ENCODE peak calls at places on chromosomes 12 and 14, in ten cellular contexts. S is stimulated activated CD8-positive, alpha-beta memory T cell treated with anti-CD3 and anti-CD28 coated beads, Interleukin-15, amount 100 ng/mL, for 1 hour; K is breast epithelium; Z is H7; A is COR-L47; E is NCI-H2107; H is epithelial cell of esophagus; G is tibial nerve; I is GDM1; J is uterus. U is an unnamed sample.

GRCh38 chr12:116091579-116091978 is 185.9 kb downstream of the MED13L start:
- DNase-seq in S (no peak), K (no peak), Z (no peak), A (no peak), E (no peak), H (no peak), G (no peak), I (no peak), J (no peak), U (no peak)

GRCh38 chr14:103845327-103845726 is 2.0 kb downstream of the PPP1R13B start:
- DNase-seq in S (no peak), K (no peak), Z (no peak), A (no peak), E (no peak), H (no peak), G (no peak), I (no peak), J (no peak), U (no peak)

GRCh38 chr14:36271939-36272907 is 48.2 kb downstream of the MBIP start:
- DNase-seq in S (no peak), K (no peak), Z (no peak), A (no peak), E (no peak), H (peak), G (no peak), I (no peak), J (no peak), U (no peak)

GRCh38 chr12:98752726-98753125 is 107.6 kb downstream of the APAF1 start:
- DNase-seq in S (no peak), K (no peak), Z (no peak), A (no peak), E (no peak), H (peak), G (no peak), I (no peak), J (no peak), U (no peak)

GRCh38 chr12:108375986-108376663 is 37.0 kb upstream of the CMKLR1 start:
- DNase-seq in S (no peak), K (no peak), Z (no peak), A (no peak), E (no peak), H (no peak), G (no peak), I (no peak), J (no peak), U (no peak)

GRCh38 chr12:50061946-50062725 is 4.7 kb downstream of the ASIC1 start:
- DNase-seq in S (no peak), K (no peak), Z (no peak), A (no peak), E (no peak), H (no peak), G (no peak), I (no peak), J (no peak), U (no peak)

GRCh38 chr12:12823308-12823707 is 10.2 kb downstream of the DDX47 start:
- DNase-seq in S (no peak), K (no peak), Z (no peak), A (no peak), E (no peak), H (peak), G (no peak), I (no peak), J (no peak), U (no peak)

GRCh38 chr12:97960225-97960624 is 497.6 kb downstream of the RMST start:
- DNase-seq in S (no peak), K (no peak), Z (peak), A (no peak), E (no peak), H (no peak), G (no peak), I (no peak), J (no peak), U (no peak)

GRCh38 chr12:7113389-7113871 is 4.4 kb upstream of the C1RL start:
- DNase-seq in S (no peak), K (no peak), Z (peak), A (no peak), E (peak), H (peak), G (no peak), I (no peak), J (no peak), U (no peak)

GRCh38 chr14:67079836-67080235 is 109.4 kb upstream of the GARIN2 start:
- DNase-seq in S (no peak), K (no peak), Z (no peak), A (no peak), E (no peak), H (no peak), G (no peak), I (no peak), J (no peak), U (no peak)

GRCh38 chr12:62082448-62082847 is 177.8 kb upstream of the USP15 start:
- DNase-seq in S (no peak), K (no peak), Z (no peak), A (no peak), E (no peak), H (no peak), G (no peak), I (no peak), J (no peak), U (no peak)

GRCh38 chr12:6575648-6576047 is 7.6 kb upstream of the NOP2 start:
- DNase-seq in S (no peak), K (no peak), Z (no peak), A (no peak), E (no peak), H (no peak), G (no peak), I (no peak), J (no peak), U (no peak)

GRCh38 chr12:19236656-19237055 is 107.1 kb downstream of the PLEKHA5 start:
- DNase-seq in S (no peak), K (no peak), Z (no peak), A (no peak), E (no peak), H (peak), G (no peak), I (no peak), J (no peak), U (no peak)

GRCh38 chr14:93780811-93781210 is 7.5 kb downstream of the PRIMA1 start:
- DNase-seq in S (no peak), K (no peak), Z (no peak), A (no peak), E (no peak), H (no peak), G (no peak), I (no peak), J (no peak), U (no peak)

GRCh38 chr12:9721394-9722092 is 11.4 kb downstream of the CLECL1 start:
- DNase-seq in S (no peak), K (no peak), Z (no peak), A (no peak), E (no peak), H (peak), G (no peak), I (no peak), J (no peak), U (no peak)

GRCh38 chr12:31035226-31035625 is 38.4 kb upstream of the DDX11 start:
- DNase-seq in S (no peak), K (no peak), Z (no peak), A (no peak), E (no peak), H (no peak), G (no peak), I (no peak), J (no peak), U (no peak)

GRCh38 chr14:71710001-71710400 is 222.2 kb upstream of the RGS6 start:
- DNase-seq in S (no peak), K (no peak), Z (no peak), A (no peak), E (no peak), H (no peak), G (no peak), I (no peak), J (no peak), U (no peak)

GRCh38 chr12:42868291-42868690 is 278.7 kb upstream of the PRICKLE1 start:
- DNase-seq in S (no peak), K (no peak), Z (no peak), A (no peak), E (no peak), H (no peak), G (no peak), I (no peak), J (no peak), U (no peak)

GRCh38 chr12:91388573-91388972 is 206.0 kb upstream of the DCN start:
- DNase-seq in S (no peak), K (no peak), Z (no peak), A (no peak), E (no peak), H (no peak), G (no peak), I (no peak), J (no peak), U (no peak)

GRCh38 chr14:34750670-34751069 is 36.3 kb upstream of the CFL2 start:
- DNase-seq in S (no peak), K (no peak), Z (no peak), A (no peak), E (no peak), H (peak), G (no peak), I (no peak), J (no peak), U (no peak)

GRCh38 chr14:69990319-69990718 is 111.1 kb downstream of the SMOC1 start:
- DNase-seq in S (no peak), K (no peak), Z (no peak), A (no peak), E (no peak), H (no peak), G (no peak), I (no peak), J (no peak), U (no peak)

GRCh38 chr12:54426690-54427089 is 7.6 kb upstream of the ITGA5 start:
- DNase-seq in S (no peak), K (no peak), Z (no peak), A (no peak), E (no peak), H (no peak), G (no peak), I (no peak), J (no peak), U (no peak)

GRCh38 chr12:111218499-111218898 is 150.4 kb downstream of the PHETA1 start:
- DNase-seq in S (no peak), K (no peak), Z (peak), A (no peak), E (no peak), H (no peak), G (no peak), I (no peak), J (no peak), U (no peak)

GRCh38 chr12:79267580-79267979 is 403.0 kb downstream of the SYT1 start:
- DNase-seq in S (no peak), K (no peak), Z (no peak), A (no peak), E (no peak), H (no peak), G (no peak), I (no peak), J (no peak), U (no peak)

GRCh38 chr12:27650011-27650410 is 46.2 kb upstream of the REP15 start:
- DNase-seq in S (no peak), K (no peak), Z (no peak), A (no peak), E (no peak), H (no peak), G (no peak), I (no peak), J (no peak), U (no peak)

GRCh38 chr12:106304001-106304421 is 1.5 kb downstream of the TCP11L2 start:
- DNase-seq in S (no peak), K (no peak), Z (no peak), A (no peak), E (peak), H (no peak), G (no peak), I (no peak), J (peak), U (no peak)

GRCh38 chr14:32312010-32312331 is 17.1 kb upstream of the AKAP6 start:
- DNase-seq in S (no peak), K (no peak), Z (no peak), A (no peak), E (no peak), H (no peak), G (no peak), I (no peak), J (no peak), U (no peak)

U was measured in psoas muscle.